ENCODE peak calls at places on chromosomes 12 and 14, in four cellular contexts. J is SK-N-SH, Q is PC-9, T is OCI-LY7. H is an unnamed sample.

GRCh38 chr12:107092669-107093546 is 441 bp downstream of the CRY1 start:
- DNase-seq in Q (peak; percentile 34), J (peak; percentile 52), T (no peak), H (peak; percentile 73)

GRCh38 chr14:57136669-57137068 is 132.0 kb downstream of the EXOC5 start:
- DNase-seq in T (no peak), J (no peak), Q (no peak), H (no peak)

GRCh38 chr12:130715996-130716917 is at the start of gene RIMBP2:
- DNase-seq in T (no peak), J (peak; percentile 62), Q (no peak), H (peak; percentile 82)

GRCh38 chr12:53485955-53486729 is 13.1 kb downstream of the MAP3K12 start:
- DNase-seq in J (no peak), Q (no peak), T (no peak), H (no peak)

GRCh38 chr12:26125451-26126339 is 858 bp upstream of the BHLHE41 start:
- DNase-seq in J (peak; percentile 83), Q (peak; percentile 92), T (no peak), H (peak; percentile 82)

GRCh38 chr12:116323696-116324386 is 46.3 kb upstream of the MED13L start:
- DNase-seq in T (no peak), Q (no peak), J (no peak), H (no peak)

GRCh38 chr14:77151245-77151644 is 9.7 kb upstream of the ZDHHC22 start:
- DNase-seq in T (peak; percentile 45), Q (peak; percentile 53), J (peak; percentile 70), H (peak; percentile 67)

GRCh38 chr12:33588082-33588712 is 148.6 kb upstream of the SYT10 start:
- DNase-seq in Q (peak; percentile 66), J (no peak), T (no peak), H (peak; percentile 66)

GRCh38 chr14:63276492-63277342 is 42.0 kb downstream of the GPHB5 start:
- DNase-seq in J (peak; percentile 48), Q (peak; percentile 3), T (peak; percentile 48), H (peak; percentile 70)

GRCh38 chr12:46693034-46693433 is 132.8 kb downstream of the SLC38A4 start:
- DNase-seq in Q (no peak), J (no peak), T (no peak), H (no peak)

GRCh38 chr12:51187370-51187987 is 14.5 kb upstream of the TFCP2 start:
- DNase-seq in Q (no peak), T (peak; percentile 48), J (peak; percentile 6), H (no peak)

GRCh38 chr12:132537836-132538235 is 47.9 kb downstream of the FBRSL1 start:
- DNase-seq in J (no peak), T (no peak), Q (no peak), H (no peak)
- H3K4me1 ChIP-seq in J (no peaks in the 10 kb centered on the region), T (no peaks in the 10 kb centered on the region), Q (no peaks in the 10 kb centered on the region), H (no peaks in the 10 kb centered on the region)

DNA sequence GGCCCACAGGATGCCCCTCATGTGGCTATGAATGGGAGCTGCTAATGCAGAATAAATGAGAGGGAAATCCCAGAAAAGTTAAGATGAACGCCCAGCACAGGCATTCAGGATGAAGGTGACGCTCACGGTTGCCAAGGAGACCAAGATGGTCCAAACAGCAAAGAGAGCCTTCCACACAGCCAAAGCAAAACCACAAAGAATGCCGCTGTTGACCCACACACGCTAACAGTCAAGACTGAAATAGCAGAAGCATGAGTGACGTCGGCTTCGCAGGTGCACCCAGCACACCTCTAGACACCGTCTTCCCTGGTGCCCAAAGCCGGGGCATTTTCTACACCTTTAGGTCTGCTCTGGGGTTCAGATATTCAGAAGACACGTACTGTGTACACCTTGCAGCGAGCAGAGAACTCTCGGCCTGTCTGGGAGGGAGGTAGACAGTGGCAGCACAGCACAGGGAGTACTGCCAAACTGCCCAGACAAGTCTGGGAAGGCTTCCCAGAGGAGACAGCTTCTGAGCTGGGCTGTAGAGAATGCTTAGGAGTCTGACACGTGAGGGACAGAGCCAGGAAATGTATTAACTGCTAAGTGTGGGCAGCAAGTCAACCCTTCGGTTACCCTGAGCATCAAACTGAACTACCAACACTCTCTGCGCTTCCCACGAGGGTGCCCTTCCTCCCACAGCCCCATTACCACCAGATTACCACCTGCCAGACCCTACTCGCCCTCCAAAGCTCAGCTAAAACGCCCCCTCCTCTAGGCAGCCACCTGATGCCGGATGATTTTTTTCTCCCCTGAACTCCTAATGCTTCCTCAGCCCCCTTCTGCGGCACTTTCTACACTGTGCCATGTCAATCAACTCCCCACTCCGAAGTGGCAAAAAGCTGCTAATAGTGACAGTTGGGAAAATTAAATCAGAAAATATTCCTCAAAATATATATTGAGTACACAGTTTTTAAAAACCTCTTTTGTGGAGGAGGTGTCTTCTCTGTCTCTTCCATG is 50.1 kb downstream of the CCDC88C start:
- DNase-seq in T (peak; percentile 94), Q (peak; percentile 67), J (no peak), H (no peak)
- H4K20me1 ChIP-seq in T (no peaks in the 10 kb centered on the region), Q (no peaks in the 10 kb centered on the region), J (no peaks in the 10 kb centered on the region), H (peaks cover 78% of the 10 kb centered on the region)

GRCh38 chr12:44972746-44973421 is 78.0 kb downstream of the DBX2 start:
- DNase-seq in T (peak; percentile 19), J (peak; percentile 46), Q (no peak), H (peak; percentile 70)
- H3K4me1 ChIP-seq in T (no peaks in the 10 kb centered on the region), J (no peaks in the 10 kb centered on the region), Q (no peaks in the 10 kb centered on the region), H (no peaks in the 10 kb centered on the region)

DNA sequence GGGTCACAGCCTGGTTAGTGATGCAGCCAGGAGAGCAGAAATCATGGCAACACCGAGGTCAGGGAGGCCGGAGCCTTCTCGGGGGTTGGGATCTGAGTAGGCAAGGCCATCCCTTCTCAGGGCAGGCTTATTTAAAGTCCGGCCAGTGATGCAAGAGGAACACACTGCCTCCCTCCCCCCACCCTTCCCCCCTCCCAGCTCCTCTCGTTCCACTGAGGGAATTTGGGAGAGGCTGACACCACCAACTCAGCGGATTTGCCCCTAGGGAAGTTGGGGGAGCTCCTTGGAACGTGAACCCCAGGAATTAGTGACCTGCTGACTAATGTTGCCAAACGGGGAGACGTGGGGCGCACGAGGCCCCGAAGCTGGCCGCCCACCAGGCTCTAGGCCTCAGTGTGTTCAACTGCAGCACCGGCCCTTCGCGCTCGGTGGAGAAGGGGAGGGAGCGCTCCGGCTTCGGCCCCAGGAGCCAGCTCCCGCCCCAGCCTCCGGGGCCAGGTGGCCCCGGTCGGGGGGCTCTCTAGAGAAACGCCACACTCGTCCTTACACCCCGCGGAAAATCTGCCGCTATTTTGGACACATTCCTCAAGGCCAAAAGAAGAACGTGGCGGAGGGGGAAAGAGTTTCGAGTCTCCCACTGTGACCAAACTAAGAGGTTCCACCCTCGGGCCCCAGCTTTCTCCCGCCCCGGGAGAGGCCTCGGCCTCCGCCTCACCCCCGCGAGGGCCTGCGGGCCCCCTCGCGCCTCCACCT is 1.6 kb downstream of the CTDSP2 start:
- DNase-seq in J (peak; percentile 60), Q (peak; percentile 28), T (peak; percentile 62), H (peak; percentile 73)
- H4K20me1 ChIP-seq in J (peaks cover 55% of the 10 kb centered on the region), Q (peaks cover 47% of the 10 kb centered on the region), T (peaks cover 34% of the 10 kb centered on the region), H (peaks cover 60% of the 10 kb centered on the region)

GRCh38 chr12:59036973-59037807 is 116.9 kb upstream of the LRIG3 start:
- DNase-seq in Q (no peak), T (no peak), J (no peak), H (no peak)
- H3K4me1 ChIP-seq in Q (peaks cover 25% of the 10 kb centered on the region), T (no peaks in the 10 kb centered on the region), J (peaks cover 9% of the 10 kb centered on the region), H (peaks cover 44% of the 10 kb centered on the region)

DNA sequence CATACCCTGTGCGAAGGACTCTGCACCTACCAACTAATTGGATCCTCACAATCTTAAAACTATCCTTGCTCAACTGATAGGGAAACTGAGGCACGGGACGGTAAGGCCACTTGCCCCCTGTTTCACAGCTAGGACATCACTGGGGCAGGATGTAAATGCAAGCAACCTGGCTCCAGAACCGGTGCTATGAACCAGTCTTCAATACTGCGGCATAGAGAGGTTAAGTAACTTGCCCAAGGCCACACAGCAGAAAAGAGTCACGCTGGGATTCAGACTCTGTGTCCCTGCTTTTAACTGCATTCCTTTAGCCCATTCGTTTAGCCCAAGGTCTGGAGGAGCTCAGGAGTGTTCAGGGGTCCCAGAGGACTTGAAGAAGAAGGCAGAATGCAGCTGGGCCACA is 76.1 kb downstream of the NCOR2 start:
- DNase-seq in J (no peak), Q (no peak), T (no peak), H (no peak)
- H4K20me1 ChIP-seq in J (peaks cover 100% of the 10 kb centered on the region), Q (peaks cover 73% of the 10 kb centered on the region), T (no peaks in the 10 kb centered on the region), H (peaks cover 93% of the 10 kb centered on the region)

GRCh38 chr14:20455355-20456300 is 602 bp downstream of the APEX1 start:
- DNase-seq in Q (no peak), T (peak; percentile 27), J (peak; percentile 80), H (peak; percentile 86)
- H3K4me1 ChIP-seq in Q (peaks cover 23% of the 10 kb centered on the region), T (peaks cover 50% of the 10 kb centered on the region), J (peaks cover 14% of the 10 kb centered on the region), H (peaks cover 9% of the 10 kb centered on the region)